ENCODE peak calls at places on chromosomes 6 and 20, in five cellular contexts. Q is endodermal cell, P is fibroblast of lung, G is mesenchymal stem cell, V is GM23248. T is an unnamed sample.

GRCh38 chr20:44404204-44405181 is 49.0 kb downstream of the HNF4A start:
- DNase-seq in Q (no peak), P (no peak), G (no peak), V (no peak), T (no peak)

GRCh38 chr6:29965873-29966601 is 23.7 kb downstream of the HLA-A start:
- DNase-seq in Q (peak; percentile 78), P (peak; percentile 43), G (peak; percentile 45), V (peak; percentile 58), T (peak; percentile 62)

GRCh38 chr20:34389206-34389953 is 26.3 kb downstream of the ITCH start:
- DNase-seq in Q (no peak), P (no peak), G (no peak), V (peak; percentile 59), T (no peak)

GRCh38 chr6:110688661-110689268 is 126.5 kb downstream of the CDK19 start:
- DNase-seq in Q (peak; percentile 52), P (no peak), G (no peak), V (no peak), T (no peak)

GRCh38 chr6:80132942-80133517 is 26.6 kb downstream of the BCKDHB start:
- DNase-seq in Q (peak; percentile 74), P (peak; percentile 79), G (peak; percentile 66), V (peak; percentile 80), T (no peak)

GRCh38 chr6:153043719-153044118 is 41.2 kb upstream of the MTRF1L start:
- DNase-seq in Q (no peak), P (no peak), G (no peak), V (no peak), T (no peak)

GRCh38 chr6:51885957-51886356 is 201.5 kb downstream of the PKHD1 start:
- DNase-seq in Q (no peak), P (no peak), G (no peak), V (no peak), T (no peak)

GRCh38 chr6:160051390-160051789 is 70.2 kb upstream of the SLC22A1 start:
- DNase-seq in Q (no peak), P (no peak), G (no peak), V (no peak), T (no peak)

GRCh38 chr6:24357336-24358218 is at the start of gene DCDC2:
- DNase-seq in Q (peak; percentile 49), P (peak; percentile 13), G (no peak), V (peak; percentile 29), T (no peak)

GRCh38 chr6:42482126-42482525 is 30.4 kb upstream of the TRERF1 start:
- DNase-seq in Q (no peak), P (peak; percentile 31), G (peak; percentile 28), V (no peak), T (no peak)

GRCh38 chr6:74657033-74657432 is 548.8 kb downstream of the COL12A1 start:
- DNase-seq in Q (no peak), P (no peak), G (no peak), V (peak; percentile 77), T (no peak)

GRCh38 chr6:76418657-76419217 is 346.3 kb upstream of the IMPG1 start:
- DNase-seq in Q (no peak), P (no peak), G (peak; percentile 20), V (no peak), T (no peak)

GRCh38 chr6:150417899-150418824 is 49.4 kb downstream of the IYD start:
- DNase-seq in Q (no peak), P (peak; percentile 93), G (peak; percentile 81), V (peak; percentile 93), T (peak; percentile 40)

GRCh38 chr6:104326173-104327001 is 533.3 kb downstream of the HACE1 start:
- DNase-seq in Q (peak; percentile 75), P (peak; percentile 9), G (peak; percentile 42), V (peak; percentile 81), T (no peak)

GRCh38 chr6:41439524-41440418 is 104.4 kb downstream of the NCR2 start:
- DNase-seq in Q (no peak), P (no peak), G (no peak), V (no peak), T (peak; percentile 67)

GRCh38 chr6:119148102-119148824 is 69.8 kb upstream of the FAM184A start:
- DNase-seq in Q (peak; percentile 68), P (peak; percentile 92), G (peak; percentile 81), V (peak; percentile 91), T (no peak)

GRCh38 chr6:7169296-7169721 is 61.5 kb downstream of the RREB1 start:
- DNase-seq in Q (no peak), P (peak; percentile 66), G (no peak), V (peak; percentile 53), T (no peak)

GRCh38 chr20:35020108-35021031 is 64.7 kb downstream of the MYH7B start:
- DNase-seq in Q (no peak), P (no peak), G (no peak), V (no peak), T (no peak)

GRCh38 chr20:34074101-34074760 is 37.8 kb downstream of the EIF2S2 start:
- DNase-seq in Q (no peak), P (no peak), G (peak; percentile 22), V (peak; percentile 68), T (no peak)

GRCh38 chr6:131602913-131603312 is 25.1 kb downstream of the MED23 start:
- DNase-seq in Q (no peak), P (peak; percentile 87), G (peak; percentile 84), V (peak; percentile 94), T (no peak)

GRCh38 chr6:31969712-31970603 is 2.0 kb downstream of the DXO start:
- DNase-seq in Q (no peak), P (no peak), G (peak; percentile 25), V (peak; percentile 56), T (no peak)
- H3K9ac ChIP-seq in Q (no peak overlapping the region), P (peak overlapping the region; percentile 18), G (peak overlapping the region; percentile 99), V (peak overlapping the region; percentile 99), T (no peak overlapping the region)

DNA sequence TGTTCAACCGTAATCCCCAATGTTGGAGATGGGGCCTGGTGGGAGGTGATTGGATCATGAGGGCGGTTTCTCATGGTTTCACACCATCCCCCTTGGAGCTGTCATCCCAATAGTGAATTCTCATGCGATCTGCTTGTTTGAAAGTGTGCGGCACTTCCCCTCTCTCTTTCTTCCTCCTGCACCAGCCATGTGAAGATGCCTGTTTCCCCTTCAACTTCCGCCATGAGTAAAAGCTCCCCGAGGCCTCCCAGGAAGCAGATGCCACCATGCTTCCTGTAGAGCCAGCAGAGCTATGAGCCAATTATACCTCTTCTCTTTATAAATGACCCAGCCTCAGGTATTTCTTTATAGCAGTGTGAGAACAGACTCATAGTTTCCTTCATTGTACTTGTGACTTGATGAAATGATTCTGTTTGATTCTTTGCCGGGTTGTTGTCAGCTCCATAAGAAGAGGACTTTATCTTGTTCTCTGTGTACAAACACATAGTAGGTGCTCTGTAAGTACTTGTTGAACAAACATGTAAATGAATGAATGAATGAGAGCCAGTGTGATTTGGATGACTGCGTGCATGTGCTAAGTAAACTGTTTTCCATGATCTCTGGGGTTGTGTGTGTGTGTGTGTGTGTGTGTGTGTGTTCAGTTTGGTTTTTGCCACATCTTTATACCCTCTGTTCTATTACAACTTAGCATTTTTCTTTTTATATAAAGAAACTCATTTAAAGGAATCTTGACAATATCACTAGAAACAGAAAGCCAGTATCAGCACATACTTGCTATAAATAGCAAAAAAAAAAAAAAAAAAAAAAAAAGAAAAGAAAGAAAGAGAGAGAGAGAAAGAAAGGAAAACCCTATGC is 22.5 kb upstream of the PTGIS start:
- DNase-seq in Q (no peak), P (no peak), G (no peak), V (no peak), T (no peak)
- H3K9ac ChIP-seq in Q (no peak overlapping the region), P (no peak overlapping the region), G (peak overlapping the region; percentile 77), V (peak overlapping the region; percentile 61), T (no peak overlapping the region)

DNA sequence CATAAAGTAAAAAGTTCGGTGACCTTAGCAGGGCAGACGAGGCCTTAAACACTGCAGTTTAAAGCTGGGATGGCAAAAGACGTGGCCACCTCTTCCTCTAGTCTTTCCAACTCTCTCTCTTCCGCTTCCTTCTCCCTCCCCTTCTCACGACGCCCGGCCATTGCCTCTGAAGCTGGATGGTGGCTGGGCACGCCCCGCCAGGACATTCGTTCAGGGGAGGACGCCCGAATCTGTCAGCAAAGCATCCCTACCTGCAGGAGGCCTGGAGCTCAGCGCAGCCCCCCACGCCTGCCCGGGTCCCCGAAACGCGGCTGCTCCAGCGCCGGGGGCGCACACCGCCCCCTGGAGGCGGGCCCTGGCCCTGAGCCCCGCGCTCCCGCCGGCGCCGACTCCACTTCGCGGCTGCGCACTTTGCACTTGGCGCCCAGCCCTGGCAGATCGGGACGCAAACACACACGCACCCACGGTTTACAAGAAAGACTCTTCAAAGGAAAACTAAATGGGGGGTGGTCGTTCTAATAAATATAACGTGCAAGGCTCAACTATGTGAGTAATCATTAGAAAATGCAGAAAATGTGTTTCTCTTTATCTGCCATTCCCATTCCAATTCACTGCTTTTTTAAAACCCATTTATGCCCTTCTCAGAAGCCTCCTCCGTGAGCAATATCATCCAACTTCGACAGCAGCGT is 54.7 kb upstream of the FOXC1 start:
- DNase-seq in Q (peak; percentile 81), P (peak; percentile 62), G (no peak), V (peak; percentile 84), T (no peak)
- H3K9ac ChIP-seq in Q (no peak overlapping the region), P (peak overlapping the region; percentile 69), G (peak overlapping the region; percentile 94), V (peak overlapping the region; percentile 83), T (no peak overlapping the region)

DNA sequence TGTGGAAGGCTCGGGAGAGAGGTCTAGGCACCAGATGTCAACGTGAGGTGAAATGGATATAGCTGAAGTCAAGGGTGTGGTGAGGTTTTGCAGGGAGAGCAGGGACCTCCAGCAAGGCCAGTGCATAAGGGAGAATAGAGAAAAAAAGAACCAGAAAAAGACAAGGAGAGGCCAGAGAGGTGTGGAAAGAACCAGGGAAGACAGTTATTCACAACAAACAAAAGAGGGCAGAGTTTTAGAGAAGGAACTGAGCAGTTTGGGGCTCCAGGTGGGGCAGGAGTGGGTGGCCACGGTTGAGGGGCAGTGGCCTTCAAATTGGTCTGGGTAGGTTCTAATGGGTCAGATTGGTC is 11.6 kb upstream of the NQO2 start:
- DNase-seq in Q (no peak), P (no peak), G (no peak), V (no peak), T (no peak)
- H3K9ac ChIP-seq in Q (peak overlapping the region; percentile 98), P (peak overlapping the region; percentile 89), G (peak overlapping the region; percentile 95), V (peak overlapping the region; percentile 97), T (peak overlapping the region; percentile 83)

T was measured in GM12878.